ENCODE peak calls at places on chromosomes 3 and 15, in four cellular contexts. X, P, W and I are unnamed samples.

GRCh38 chr3:61956236-61956635 is 394.9 kb downstream of the PTPRG start:
- DNase-seq in X (no peak), P (peak; percentile 71), W (no peak), I (peak; percentile 73)

GRCh38 chr15:58513008-58513407 is 81.2 kb downstream of the LIPC start:
- DNase-seq in X (no peak), P (no peak), W (no peak), I (no peak)

GRCh38 chr3:177343122-177343521 is 145.8 kb upstream of the TBL1XR1 start:
- DNase-seq in X (no peak), P (no peak), W (no peak), I (no peak)

GRCh38 chr15:87268675-87269074 is 987.9 kb downstream of the NTRK3 start:
- DNase-seq in X (no peak), P (peak; percentile 13), W (no peak), I (no peak)

GRCh38 chr3:18527691-18528090 is 102.6 kb upstream of the SATB1 start:
- DNase-seq in X (no peak), P (no peak), W (no peak), I (no peak)

GRCh38 chr3:11423868-11424267 is 151.7 kb downstream of the ATG7 start:
- DNase-seq in X (no peak), P (no peak), W (no peak), I (no peak)

GRCh38 chr3:120752865-120753264 is 10.3 kb downstream of the GTF2E1 start:
- DNase-seq in X (no peak), P (no peak), W (no peak), I (no peak)

GRCh38 chr15:77862651-77863104 is 214.8 kb downstream of the TBC1D2B start:
- DNase-seq in X (no peak), P (no peak), W (no peak), I (no peak)

GRCh38 chr3:70049761-70050160 is 50.2 kb downstream of the SAMMSON start:
- DNase-seq in X (no peak), P (peak; percentile 64), W (no peak), I (peak; percentile 46)

GRCh38 chr15:68674975-68675374 is 96.2 kb downstream of the CORO2B start:
- DNase-seq in X (peak; percentile 46), P (peak; percentile 52), W (no peak), I (peak; percentile 57)

GRCh38 chr3:127457094-127457475 is 133.4 kb downstream of the TPRA1 start:
- DNase-seq in X (no peak), P (peak; percentile 61), W (no peak), I (peak; percentile 80)

GRCh38 chr15:90306560-90306959 is 41.1 kb downstream of the NGRN start:
- DNase-seq in X (no peak), P (peak; percentile 26), W (no peak), I (no peak)

GRCh38 chr3:102174312-102174712 is 260.5 kb upstream of the ZPLD1 start:
- DNase-seq in X (no peak), P (peak; percentile 45), W (no peak), I (peak; percentile 61)

GRCh38 chr3:125140011-125140813 is 72.3 kb downstream of the SLC12A8 start:
- DNase-seq in X (no peak), P (peak; percentile 45), W (no peak), I (peak; percentile 46)

GRCh38 chr15:99305761-99306505 is 54.7 kb downstream of the LRRC28 start:
- DNase-seq in X (no peak), P (peak; percentile 88), W (no peak), I (peak; percentile 76)